ENCODE peak calls at places on chromosomes 16 and 17, in four cellular contexts. R is ecto neural progenitor cell; M is transverse colon; K is stimulated activated naive CD4-positive, alpha-beta T cell. Z is an unnamed sample.

GRCh38 chr17:4375039-4375748 is 8.7 kb upstream of the UBE2G1 start:
- DNase-seq in M (peak), R (no peak), K (no peak), Z (no peak)

GRCh38 chr17:63698886-63699637 is 863 bp downstream of the LIMD2 start:
- DNase-seq in K (peak), M (peak), R (peak), Z (peak)

GRCh38 chr16:66616592-66616991 is 12.1 kb downstream of the CMTM3 start:
- DNase-seq in M (no peak), R (no peak), K (no peak), Z (no peak)

GRCh38 chr16:27452569-27453475 is 50.8 kb downstream of the IL21R start:
- DNase-seq in R (no peak), K (no peak), M (no peak), Z (no peak)

GRCh38 chr16:68244903-68245853 is at the start of gene PLA2G15:
- DNase-seq in M (peak), R (peak), K (peak), Z (peak)

GRCh38 chr17:49898547-49899490 is 51.0 kb upstream of the TAC4 start:
- DNase-seq in M (no peak), R (peak), K (no peak), Z (no peak)

GRCh38 chr17:17693955-17694228 is 12.6 kb downstream of the RAI1 start:
- DNase-seq in R (no peak), K (no peak), M (no peak), Z (no peak)

GRCh38 chr16:89884041-89884421 is 10.6 kb downstream of the TCF25 start:
- DNase-seq in M (no peak), R (no peak), K (no peak), Z (no peak)

GRCh38 chr16:89924298-89924924 is 1.3 kb downstream of the TUBB3 start:
- DNase-seq in R (peak), K (no peak), M (no peak), Z (no peak)

GRCh38 chr17:73595068-73595865 is 49.0 kb downstream of the SDK2 start:
- DNase-seq in R (peak), K (peak), M (peak), Z (peak)

GRCh38 chr16:88014201-88014781 is 63.1 kb downstream of the BANP start:
- DNase-seq in R (no peak), K (no peak), M (no peak), Z (no peak)

GRCh38 chr17:79612468-79613194 is 1.8 kb upstream of the RBFOX3 start:
- DNase-seq in K (no peak), R (peak), M (peak), Z (peak)

Z was measured in colonic mucosa.